ENCODE peak calls at places on chromosome 14, in four cellular contexts. One of them, this sample, is unnamed.

GRCh38 chr14:67553547-67553946 is 20.5 kb downstream of the PLEKHH1 start:
- DNase-seq in HCEC 1CT: no peak
- DNase-seq in stromal cell of bone marrow: no peak
- DNase-seq in smooth muscle cell of the brain vasculature: no peak
- DNase-seq in this sample: no peak

GRCh38 chr14:37197421-37198272 is at the start of gene MIPOL1:
- DNase-seq in stromal cell of bone marrow: peak; percentile 78
- DNase-seq in smooth muscle cell of the brain vasculature: peak; percentile 74
- DNase-seq in HCEC 1CT: peak; percentile 90
- DNase-seq in this sample: peak; percentile 66

GRCh38 chr14:36319899-36320209 is 583 bp downstream of the MBIP start:
- DNase-seq in stromal cell of bone marrow: no peak
- DNase-seq in smooth muscle cell of the brain vasculature: peak; percentile 3
- DNase-seq in HCEC 1CT: peak; percentile 15
- DNase-seq in this sample: no peak

GRCh38 chr14:105354541-105354940 is 40.0 kb downstream of the PACS2 start:
- DNase-seq in stromal cell of bone marrow: no peak
- DNase-seq in HCEC 1CT: no peak
- DNase-seq in smooth muscle cell of the brain vasculature: no peak
- DNase-seq in this sample: no peak

GRCh38 chr14:76929927-76930326 is 98.6 kb downstream of the IRF2BPL start:
- DNase-seq in stromal cell of bone marrow: no peak
- DNase-seq in HCEC 1CT: no peak
- DNase-seq in smooth muscle cell of the brain vasculature: no peak
- DNase-seq in this sample: no peak

GRCh38 chr14:51354846-51355245 is 114.8 kb downstream of the TMX1 start:
- DNase-seq in HCEC 1CT: no peak
- DNase-seq in stromal cell of bone marrow: no peak
- DNase-seq in smooth muscle cell of the brain vasculature: no peak
- DNase-seq in this sample: no peak

GRCh38 chr14:48622980-48623379 is 947.6 kb upstream of the MDGA2 start:
- DNase-seq in HCEC 1CT: no peak
- DNase-seq in smooth muscle cell of the brain vasculature: no peak
- DNase-seq in stromal cell of bone marrow: no peak
- DNase-seq in this sample: no peak

GRCh38 chr14:53515264-53515663 is 362.1 kb upstream of the DDHD1 start:
- DNase-seq in HCEC 1CT: no peak
- DNase-seq in smooth muscle cell of the brain vasculature: no peak
- DNase-seq in stromal cell of bone marrow: no peak
- DNase-seq in this sample: no peak

GRCh38 chr14:45891417-45892080 is 638.5 kb upstream of the MIS18BP1 start:
- DNase-seq in smooth muscle cell of the brain vasculature: no peak
- DNase-seq in stromal cell of bone marrow: no peak
- DNase-seq in HCEC 1CT: no peak
- DNase-seq in this sample: no peak

GRCh38 chr14:83294941-83295340 is 1761.3 kb upstream of the SEL1L start:
- DNase-seq in HCEC 1CT: peak; percentile 56
- DNase-seq in stromal cell of bone marrow: no peak
- DNase-seq in smooth muscle cell of the brain vasculature: no peak
- DNase-seq in this sample: no peak

GRCh38 chr14:32920696-32921276 is 17.9 kb upstream of the NPAS3 start:
- DNase-seq in smooth muscle cell of the brain vasculature: no peak
- DNase-seq in stromal cell of bone marrow: no peak
- DNase-seq in HCEC 1CT: no peak
- DNase-seq in this sample: no peak

GRCh38 chr14:43003845-43004244 is 1397.2 kb downstream of the LRFN5 start:
- DNase-seq in HCEC 1CT: no peak
- DNase-seq in stromal cell of bone marrow: no peak
- DNase-seq in smooth muscle cell of the brain vasculature: no peak
- DNase-seq in this sample: no peak

GRCh38 chr14:91897121-91897701 is 29.9 kb upstream of the TC2N start:
- DNase-seq in HCEC 1CT: no peak
- DNase-seq in stromal cell of bone marrow: no peak
- DNase-seq in smooth muscle cell of the brain vasculature: no peak
- DNase-seq in this sample: peak; percentile 52

GRCh38 chr14:21617614-21618013 is 17.1 kb downstream of the OR10G2 start:
- DNase-seq in HCEC 1CT: no peak
- DNase-seq in stromal cell of bone marrow: no peak
- DNase-seq in smooth muscle cell of the brain vasculature: no peak
- DNase-seq in this sample: no peak

GRCh38 chr14:96445844-96446710 is 54.1 kb downstream of the AK7 start:
- DNase-seq in smooth muscle cell of the brain vasculature: no peak
- DNase-seq in stromal cell of bone marrow: no peak
- DNase-seq in HCEC 1CT: no peak
- DNase-seq in this sample: no peak

GRCh38 chr14:63454863-63455622 is 88.1 kb downstream of the PPP2R5E start:
- DNase-seq in HCEC 1CT: peak; percentile 29
- DNase-seq in stromal cell of bone marrow: peak; percentile 17
- DNase-seq in smooth muscle cell of the brain vasculature: no peak
- DNase-seq in this sample: peak; percentile 27

GRCh38 chr14:51852541-51852940 is 7.9 kb upstream of the GNG2 start:
- DNase-seq in HCEC 1CT: peak; percentile 72
- DNase-seq in stromal cell of bone marrow: no peak
- DNase-seq in smooth muscle cell of the brain vasculature: no peak
- DNase-seq in this sample: no peak

GRCh38 chr14:61213116-61213720 is 67.9 kb downstream of the TMEM30B start:
- DNase-seq in HCEC 1CT: peak; percentile 69
- DNase-seq in smooth muscle cell of the brain vasculature: no peak
- DNase-seq in stromal cell of bone marrow: no peak
- DNase-seq in this sample: no peak

GRCh38 chr14:40684328-40684727 is 922.3 kb upstream of the LRFN5 start:
- DNase-seq in HCEC 1CT: no peak
- DNase-seq in smooth muscle cell of the brain vasculature: no peak
- DNase-seq in stromal cell of bone marrow: no peak
- DNase-seq in this sample: no peak

GRCh38 chr14:97657609-97658008 is 860.4 kb downstream of the VRK1 start:
- DNase-seq in stromal cell of bone marrow: no peak
- DNase-seq in HCEC 1CT: no peak
- DNase-seq in smooth muscle cell of the brain vasculature: no peak
- DNase-seq in this sample: no peak

GRCh38 chr14:89571502-89571901 is 154.5 kb upstream of the FOXN3 start:
- DNase-seq in stromal cell of bone marrow: no peak
- DNase-seq in HCEC 1CT: no peak
- DNase-seq in smooth muscle cell of the brain vasculature: no peak
- DNase-seq in this sample: no peak

GRCh38 chr14:92341791-92342190 is 18.8 kb downstream of the SLC24A4 start:
- DNase-seq in smooth muscle cell of the brain vasculature: no peak
- DNase-seq in stromal cell of bone marrow: no peak
- DNase-seq in HCEC 1CT: no peak
- DNase-seq in this sample: no peak

GRCh38 chr14:83120187-83120586 is 1586.5 kb upstream of the SEL1L start:
- DNase-seq in HCEC 1CT: no peak
- DNase-seq in stromal cell of bone marrow: no peak
- DNase-seq in smooth muscle cell of the brain vasculature: no peak
- DNase-seq in this sample: no peak

GRCh38 chr14:80567905-80568512 is 356.7 kb upstream of the DIO2 start:
- DNase-seq in stromal cell of bone marrow: no peak
- DNase-seq in HCEC 1CT: peak; percentile 52
- DNase-seq in smooth muscle cell of the brain vasculature: no peak
- DNase-seq in this sample: peak; percentile 2

GRCh38 chr14:29650554-29651269 is 276.9 kb downstream of the PRKD1 start:
- DNase-seq in stromal cell of bone marrow: no peak
- DNase-seq in smooth muscle cell of the brain vasculature: no peak
- DNase-seq in HCEC 1CT: no peak
- DNase-seq in this sample: no peak

GRCh38 chr14:26765768-26766550 is 168.1 kb upstream of the NOVA1 start:
- DNase-seq in smooth muscle cell of the brain vasculature: peak; percentile 29
- DNase-seq in HCEC 1CT: peak; percentile 94
- DNase-seq in stromal cell of bone marrow: peak; percentile 72
- DNase-seq in this sample: peak; percentile 97